ENCODE peak calls at places on chromosomes 5 and 9, in five cellular contexts. F is aorta; Q is BJ; H is activated naive CD8-positive, alpha-beta T cell treated with anti-CD3 and anti-CD28 coated beads, Interleukin-2, amount 10 ng/mL, durations not matched to agents 7 days and 5 days; E is hypothalamus. K is an unnamed sample.

GRCh38 chr9:70600479-70600878 is 186.0 kb upstream of the KLF9 start:
- DNase-seq in H (no peak), Q (peak), F (peak), E (no peak), K (no peak)

GRCh38 chr9:136740971-136741884 is 1.5 kb downstream of the LCN10 start:
- DNase-seq in Q (no peak), H (no peak), E (no peak), F (no peak), K (no peak)

GRCh38 chr9:14219865-14220655 is 93.9 kb downstream of the NFIB start:
- DNase-seq in F (no peak), H (no peak), E (no peak), Q (no peak), K (no peak)

GRCh38 chr5:134592141-134592746 is 40.4 kb downstream of the SAR1B start:
- DNase-seq in H (no peak), Q (no peak), F (no peak), E (no peak), K (no peak)

GRCh38 chr9:134993416-134993815 is 75.7 kb upstream of the FCN1 start:
- DNase-seq in Q (no peak), F (peak), H (no peak), E (no peak), K (no peak)

GRCh38 chr5:136067422-136067821 is 38.6 kb downstream of the TGFBI start:
- DNase-seq in H (no peak), Q (no peak), F (no peak), E (no peak), K (no peak)

GRCh38 chr5:95720094-95720793 is 10.9 kb upstream of the RHOBTB3 start:
- DNase-seq in E (no peak), F (no peak), H (no peak), Q (peak), K (no peak)

GRCh38 chr5:172086312-172086975 is 80.0 kb upstream of the FBXW11 start:
- DNase-seq in Q (no peak), E (no peak), H (peak), F (no peak), K (no peak)

GRCh38 chr9:134010774-134011173 is 14.5 kb upstream of the BRD3OS start:
- DNase-seq in H (no peak), Q (no peak), F (no peak), E (no peak), K (no peak)

GRCh38 chr5:171207256-171207866 is 101.7 kb upstream of the TLX3 start:
- DNase-seq in F (no peak), E (no peak), Q (peak), H (no peak), K (peak)

GRCh38 chr9:32854271-32854670 is 70.9 kb downstream of the TMEM215 start:
- DNase-seq in Q (no peak), H (no peak), E (no peak), F (no peak), K (no peak)

GRCh38 chr5:93510626-93511420 is 70.2 kb downstream of the NR2F1-AS1 start:
- DNase-seq in E (no peak), F (no peak), Q (no peak), H (no peak), K (no peak)

GRCh38 chr9:134959971-134960310 is 42.2 kb upstream of the FCN1 start:
- DNase-seq in E (no peak), H (no peak), Q (no peak), F (no peak), K (no peak)

GRCh38 chr5:34627794-34628193 is 28.3 kb upstream of the RAI14 start:
- DNase-seq in H (no peak), E (no peak), Q (no peak), F (no peak), K (no peak)

GRCh38 chr5:83922699-83923098 is 202.0 kb upstream of the HAPLN1 start:
- DNase-seq in H (no peak), Q (no peak), E (no peak), F (no peak), K (no peak)

GRCh38 chr5:132012385-132013005 is 1.0 kb upstream of the ACSL6 start:
- DNase-seq in E (no peak), H (peak), F (peak), Q (no peak), K (no peak)

GRCh38 chr5:35794688-35795375 is 61.9 kb upstream of the IL7R start:
- DNase-seq in Q (no peak), E (no peak), F (no peak), H (no peak), K (no peak)

GRCh38 chr5:154786414-154786813 is 31.2 kb downstream of the LARP1 start:
- DNase-seq in E (no peak), Q (no peak), H (no peak), F (no peak), K (no peak)

GRCh38 chr5:9815051-9815450 is 184.9 kb upstream of the TAS2R1 start:
- DNase-seq in H (no peak), E (no peak), F (no peak), Q (no peak), K (no peak)

GRCh38 chr5:150659360-150660107 is 1.5 kb upstream of the MYOZ3 start:
- DNase-seq in Q (no peak), E (no peak), F (peak), H (no peak), K (no peak)

GRCh38 chr9:135969064-135969683 is 8.0 kb upstream of the UBAC1 start:
- DNase-seq in F (no peak), H (no peak), E (no peak), Q (no peak), K (peak)

GRCh38 chr5:92778261-92778660 is 802.8 kb downstream of the NR2F1-AS1 start:
- DNase-seq in E (no peak), H (no peak), Q (no peak), F (no peak), K (no peak)

GRCh38 chr5:143781993-143782520 is 29.9 kb upstream of the HMHB1 start:
- DNase-seq in F (no peak), E (no peak), H (no peak), Q (no peak), K (no peak)

GRCh38 chr5:17096975-17097695 is 120.3 kb upstream of the BASP1 start:
- DNase-seq in H (no peak), Q (no peak), F (no peak), E (no peak), K (no peak)

GRCh38 chr9:3441197-3441816 is 84.5 kb downstream of the RFX3 start:
- DNase-seq in Q (no peak), F (peak), E (no peak), H (no peak), K (peak)

GRCh38 chr5:112420111-112420864 is 1.2 kb upstream of the EPB41L4A start:
- DNase-seq in F (peak), Q (no peak), E (peak), H (peak), K (no peak)

GRCh38 chr5:4243865-4244264 is 648.2 kb downstream of the IRX1 start:
- DNase-seq in E (no peak), F (no peak), H (no peak), Q (no peak), K (no peak)

GRCh38 chr5:33379757-33380156 is 61.0 kb upstream of the TARS1 start:
- DNase-seq in Q (no peak), E (no peak), F (no peak), H (no peak), K (no peak)

GRCh38 chr5:137231535-137231934 is 267.6 kb downstream of the SPOCK1 start:
- DNase-seq in F (no peak), E (no peak), Q (no peak), H (no peak), K (no peak)

GRCh38 chr5:14491505-14491904 is 90.1 kb upstream of the OTULINL start:
- DNase-seq in Q (no peak), F (no peak), E (no peak), H (no peak), K (no peak)

GRCh38 chr5:158471179-158471924 is 612.4 kb upstream of the CLINT1 start:
- DNase-seq in H (no peak), E (no peak), Q (no peak), F (no peak), K (no peak)

GRCh38 chr9:108022246-108022935 is 532.8 kb upstream of the KLF4 start:
- DNase-seq in E (no peak), Q (no peak), H (no peak), F (no peak), K (no peak)

GRCh38 chr5:141822134-141822533 is 56.1 kb downstream of the PCDH1 start:
- DNase-seq in Q (no peak), F (peak), E (no peak), H (no peak), K (no peak)

GRCh38 chr9:82242285-82242963 is 253.9 kb downstream of the SPATA31D1 start:
- DNase-seq in Q (no peak), E (no peak), H (no peak), F (no peak), K (no peak)

GRCh38 chr5:160542281-160542680 is 120.6 kb downstream of the PTTG1 start:
- DNase-seq in H (no peak), Q (no peak), E (no peak), F (no peak), K (no peak)

GRCh38 chr5:1765141-1765879 is 34.3 kb downstream of the MRPL36 start:
- DNase-seq in H (peak), E (no peak), Q (no peak), F (peak), K (no peak)

GRCh38 chr9:27333241-27334052 is 36.5 kb upstream of the EQTN start:
- DNase-seq in Q (peak), H (peak), F (peak), E (peak), K (peak)

K was measured in SK-N-MC.